ENCODE peak calls at places on chromosomes 16 and 17, in six cellular contexts. F is breast epithelium, H is testis, P is H54, W is IMR-90, S is A549. Y is an unnamed sample.

GRCh38 chr17:58176200-58176599 is 9.4 kb downstream of the OR4D2 start:
- DNase-seq in H (no peak), W (peak; percentile 25), F (no peak), S (no peak), P (no peak), Y (peak; percentile 53)

GRCh38 chr16:74730049-74730683 is 29.5 kb upstream of the MLKL start:
- DNase-seq in W (no peak), F (peak; percentile 81), P (no peak), S (peak; percentile 33), H (no peak), Y (no peak)

GRCh38 chr17:30454635-30455034 is 22.6 kb upstream of the GOSR1 start:
- DNase-seq in S (no peak), P (no peak), F (no peak), H (no peak), W (no peak), Y (no peak)

GRCh38 chr17:64192588-64192987 is 62.6 kb upstream of the ERN1 start:
- DNase-seq in S (no peak), H (no peak), W (no peak), P (no peak), F (no peak), Y (no peak)

GRCh38 chr17:55295411-55296170 is 30.8 kb downstream of the HLF start:
- DNase-seq in H (peak; percentile 66), F (no peak), W (peak; percentile 43), P (peak; percentile 45), S (peak; percentile 90), Y (peak; percentile 45)

GRCh38 chr17:64336760-64337413 is 53.8 kb downstream of the PECAM1 start:
- DNase-seq in H (no peak), W (no peak), F (no peak), P (no peak), S (no peak), Y (no peak)

GRCh38 chr17:60173304-60173807 is 23.6 kb downstream of the CA4 start:
- DNase-seq in H (no peak), W (peak; percentile 24), F (no peak), S (no peak), P (no peak), Y (no peak)

GRCh38 chr17:46184696-46185095 is 8.5 kb downstream of the KANSL1 start:
- DNase-seq in P (no peak), H (no peak), F (no peak), W (no peak), S (no peak), Y (no peak)

GRCh38 chr16:29848420-29849297 is 14.4 kb downstream of the CDIPT start:
- DNase-seq in S (peak; percentile 81), P (peak; percentile 81), H (peak; percentile 78), F (peak; percentile 67), W (peak; percentile 63), Y (peak; percentile 83)

GRCh38 chr17:80529904-80530292 is 14.7 kb upstream of the RPTOR start:
- DNase-seq in S (no peak), F (no peak), H (no peak), P (no peak), W (no peak), Y (no peak)

GRCh38 chr17:29838961-29839360 is 91.1 kb downstream of the SSH2 start:
- DNase-seq in H (no peak), F (no peak), S (no peak), W (peak; percentile 44), P (no peak), Y (no peak)

GRCh38 chr16:3020604-3021448 is 658 bp downstream of the TNFRSF12A start:
- DNase-seq in W (peak; percentile 89), S (peak; percentile 81), H (peak; percentile 63), P (peak; percentile 86), F (peak; percentile 93), Y (peak; percentile 69)
- TF ChIP-seq POLR2A in W (peak; percentile 34), S (no peak), H (no peak), P (peak; percentile 78), F (peak; percentile 4), Y (peak; percentile 45)

GRCh38 chr16:49078104-49078503 is 203.5 kb downstream of the CBLN1 start:
- DNase-seq in W (no peak), S (no peak), H (no peak), F (no peak), P (no peak), Y (no peak)
- TF ChIP-seq POLR2A in W (no peak), S (no peak), H (no peak), F (no peak), P (no peak), Y (no peak)

GRCh38 chr17:83099086-83099540 is 19.7 kb downstream of the METRNL start:
- DNase-seq in H (no peak), F (no peak), S (no peak), W (no peak), P (no peak), Y (no peak)

GRCh38 chr17:83099570-83100181 is 20.3 kb downstream of the METRNL start:
- DNase-seq in W (no peak), F (no peak), P (no peak), H (no peak), S (no peak), Y (no peak)

GRCh38 chr17:83097831-83098230 is 18.4 kb downstream of the METRNL start:
- DNase-seq in S (no peak), H (no peak), P (no peak), F (no peak), W (no peak), Y (no peak)

GRCh38 chr17:83096401-83097220 is 17.2 kb downstream of the METRNL start:
- DNase-seq in P (no peak), W (no peak), H (no peak), F (peak; percentile 87), S (no peak), Y (no peak)

DNA sequence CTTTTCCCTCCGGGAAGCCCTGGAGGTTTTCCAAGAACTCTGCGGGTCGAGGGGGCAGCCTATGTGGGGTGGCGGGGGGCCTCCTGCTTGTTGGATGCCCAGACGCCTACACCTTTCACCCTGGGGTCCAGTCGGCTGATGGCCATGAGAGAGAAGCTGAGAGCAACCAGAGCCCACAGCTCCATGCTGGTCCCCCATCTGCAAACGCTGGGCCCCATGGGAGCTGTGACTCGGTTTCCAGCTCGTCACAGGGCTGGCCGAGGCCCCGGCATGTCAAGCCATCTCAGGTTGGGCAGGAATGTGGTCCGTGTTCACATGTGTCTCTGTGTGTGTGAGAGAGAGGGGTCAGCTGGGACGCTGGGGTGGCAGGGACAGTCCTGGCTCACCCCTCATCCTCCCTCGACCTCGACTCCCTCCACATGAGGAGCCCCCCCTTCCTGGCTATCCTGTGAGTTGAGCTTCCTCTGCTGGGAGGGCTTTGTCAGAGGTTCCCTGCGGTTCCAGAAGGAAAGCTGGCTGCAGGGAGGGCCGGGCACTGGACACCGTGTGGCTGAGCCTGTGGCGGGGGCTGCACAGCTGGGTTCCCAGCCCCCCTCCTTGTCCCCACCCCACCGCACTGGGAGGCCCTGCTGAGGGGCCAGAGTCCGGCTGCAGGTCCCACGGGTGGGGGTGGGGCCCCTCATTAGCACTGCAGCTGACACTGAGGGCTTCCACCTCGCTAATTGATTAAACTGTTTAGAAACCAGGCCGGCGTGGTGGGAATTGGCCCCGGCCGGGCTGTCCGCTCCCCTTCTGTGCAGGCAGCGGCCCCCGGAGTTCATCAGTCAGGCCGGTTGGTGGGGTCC is 19.1 kb downstream of the METRNL start:
- DNase-seq in H (no peak), S (no peak), F (no peak), W (no peak), P (no peak), Y (no peak)
- TF ChIP-seq POLR2A in H (no peak), S (no peak), F (no peak), W (no peak), P (no peak), Y (no peak)

GRCh38 chr17:82924214-82924613 is 84.4 kb upstream of the ZNF750 start:
- DNase-seq in S (no peak), W (no peak), P (no peak), H (no peak), F (no peak), Y (no peak)

GRCh38 chr17:82926716-82927115 is 86.9 kb upstream of the ZNF750 start:
- DNase-seq in S (no peak), P (no peak), H (no peak), F (no peak), W (no peak), Y (no peak)

GRCh38 chr17:82924812-82925211 is 85.0 kb upstream of the ZNF750 start:
- DNase-seq in W (no peak), P (no peak), H (no peak), S (no peak), F (no peak), Y (no peak)

GRCh38 chr17:82926081-82926480 is 86.3 kb upstream of the ZNF750 start:
- DNase-seq in S (no peak), W (no peak), F (no peak), P (no peak), H (no peak), Y (no peak)

GRCh38 chr17:82925336-82925735 is 85.5 kb upstream of the ZNF750 start:
- DNase-seq in H (no peak), W (no peak), P (no peak), F (no peak), S (no peak), Y (no peak)
- TF ChIP-seq POLR2A in H (no peak), W (no peak), P (no peak), F (no peak), S (no peak), Y (no peak)

DNA sequence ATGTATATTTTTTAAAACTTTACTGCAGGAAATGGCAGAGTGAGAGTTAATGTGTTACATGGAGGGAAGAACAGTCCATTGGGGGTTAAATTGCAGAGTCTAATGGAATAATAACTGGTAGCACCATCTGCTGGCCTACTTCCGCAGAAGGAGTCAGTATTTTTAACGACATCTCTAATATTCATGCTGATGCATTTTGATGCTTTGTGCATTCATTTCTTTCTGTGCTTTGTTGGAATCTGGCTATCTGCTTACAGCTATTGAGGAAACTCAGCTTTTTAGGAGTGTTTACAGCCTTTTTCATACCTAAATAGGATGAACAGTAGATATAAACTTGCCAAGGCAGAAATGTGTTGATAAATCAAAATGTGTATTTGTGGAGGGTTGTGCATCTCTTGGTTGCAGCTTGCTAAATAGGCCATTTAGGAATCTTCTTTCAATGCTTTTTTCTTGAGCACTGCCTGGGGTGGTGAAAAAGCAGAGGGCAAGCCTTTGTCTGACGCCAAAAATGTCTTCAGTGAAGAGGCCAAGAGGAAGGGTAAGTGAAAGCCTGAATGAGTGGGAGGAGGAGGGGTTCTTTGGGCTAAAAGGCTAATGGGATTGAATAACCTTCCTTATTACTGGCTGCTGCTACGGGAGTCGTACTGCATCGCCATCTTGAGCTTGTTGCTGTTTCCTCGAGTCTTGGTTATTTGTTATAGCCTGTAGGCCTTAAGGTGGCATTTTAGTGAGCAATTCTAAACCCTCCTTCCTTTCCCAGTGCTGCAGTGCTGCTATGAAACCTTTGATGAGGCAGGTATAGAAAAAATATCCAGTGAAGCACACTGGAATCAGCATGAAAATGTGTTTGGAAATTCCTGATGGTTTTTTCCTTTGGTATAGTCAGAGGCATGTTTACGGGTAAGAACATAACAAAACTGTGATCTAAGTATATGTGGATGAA is 153.3 kb downstream of the CHD9 start:
- DNase-seq in W (peak; percentile 83), H (peak; percentile 78), P (peak; percentile 44), F (no peak), S (peak; percentile 84), Y (peak; percentile 91)
- TF ChIP-seq POLR2A in W (no peak), H (no peak), P (no peak), F (no peak), S (peak; percentile 33), Y (peak; percentile 84)

Y was measured in erythroblast.